ENCODE peak calls at places on chromosomes 1 and 21, in seven cellular contexts. X is fibroblast of the aortic adventitia, Q is cardiac fibroblast, Z is fibroblast of pulmonary artery, P is HCT116, E is HFF-Myc, J is colonic mucosa. B is an unnamed sample.

GRCh38 chr1:48055854-48056253 is 58.7 kb upstream of the TRABD2B start:
- DNase-seq in X (no peak), Q (no peak), Z (no peak), P (no peak), E (no peak), J (peak), B (no peak)

GRCh38 chr1:201917362-201918033 is 28.8 kb downstream of the SHISA4 start:
- DNase-seq in X (peak), Q (peak), Z (peak), P (no peak), E (peak), J (no peak), B (peak)

GRCh38 chr1:19656780-19657475 is 7.7 kb upstream of the HTR6 start:
- DNase-seq in X (no peak), Q (no peak), Z (no peak), P (no peak), E (no peak), J (no peak), B (no peak)

GRCh38 chr21:25625036-25625435 is 14.0 kb upstream of the JAM2 start:
- DNase-seq in X (no peak), Q (no peak), Z (peak), P (no peak), E (no peak), J (no peak), B (no peak)

GRCh38 chr21:14947613-14948160 is 117.1 kb downstream of the NRIP1 start:
- DNase-seq in X (no peak), Q (no peak), Z (no peak), P (no peak), E (no peak), J (no peak), B (no peak)

GRCh38 chr1:75600781-75601180 is 10.1 kb downstream of the SLC44A5 start:
- DNase-seq in X (no peak), Q (peak), Z (peak), P (no peak), E (no peak), J (no peak), B (no peak)

GRCh38 chr1:34906225-34906624 is 23.2 kb downstream of the DLGAP3 start:
- DNase-seq in X (no peak), Q (no peak), Z (no peak), P (no peak), E (no peak), J (no peak), B (no peak)

GRCh38 chr1:161127649-161128048 is 4.8 kb downstream of the DEDD start:
- DNase-seq in X (no peak), Q (no peak), Z (no peak), P (no peak), E (no peak), J (no peak), B (no peak)

GRCh38 chr1:30402031-30402430 is 321.4 kb downstream of the MATN1 start:
- DNase-seq in X (no peak), Q (no peak), Z (no peak), P (no peak), E (no peak), J (no peak), B (no peak)

GRCh38 chr1:94334156-94334555 is 84.0 kb upstream of the ABCD3 start:
- DNase-seq in X (peak), Q (peak), Z (no peak), P (no peak), E (no peak), J (no peak), B (peak)

GRCh38 chr1:148263128-148263905 is 111.2 kb upstream of the NBPF11 start:
- DNase-seq in X (peak), Q (peak), Z (peak), P (peak), E (peak), J (peak), B (peak)

GRCh38 chr1:83701396-83701795 is 297.5 kb downstream of the TTLL7 start:
- DNase-seq in X (no peak), Q (no peak), Z (no peak), P (no peak), E (no peak), J (no peak), B (no peak)

GRCh38 chr21:33490991-33491372 is 534 bp downstream of the DNAJC28 start:
- DNase-seq in X (peak), Q (no peak), Z (no peak), P (peak), E (no peak), J (peak), B (no peak)

GRCh38 chr1:63454269-63454668 is 68.8 kb downstream of the ITGB3BP start:
- DNase-seq in X (peak), Q (peak), Z (peak), P (no peak), E (no peak), J (no peak), B (peak)

GRCh38 chr1:234230414-234230862 is 142.8 kb upstream of the COA6 start:
- DNase-seq in X (no peak), Q (no peak), Z (no peak), P (no peak), E (no peak), J (no peak), B (peak)

GRCh38 chr1:234231893-234232276 is 141.4 kb upstream of the COA6 start:
- DNase-seq in X (no peak), Q (no peak), Z (no peak), P (no peak), E (no peak), J (no peak), B (no peak)

GRCh38 chr1:234229676-234230075 is 143.6 kb upstream of the COA6 start:
- DNase-seq in X (no peak), Q (no peak), Z (no peak), P (no peak), E (no peak), J (no peak), B (no peak)

GRCh38 chr1:234234199-234234598 is 139.1 kb upstream of the COA6 start:
- DNase-seq in X (no peak), Q (no peak), Z (no peak), P (no peak), E (no peak), J (no peak), B (no peak)

GRCh38 chr1:234231061-234231892 is 142.0 kb upstream of the COA6 start:
- DNase-seq in X (no peak), Q (no peak), Z (no peak), P (no peak), E (no peak), J (no peak), B (no peak)
- TF ChIP-seq CTCF in X (no peak), Q (peak), Z (no peak), P (peak), E (peak), J (no peak), B (peak)

GRCh38 chr1:202951437-202951836 is 6.7 kb downstream of the ADIPOR1 start:
- DNase-seq in X (peak), Q (no peak), Z (no peak), P (no peak), E (no peak), J (no peak), B (no peak)

GRCh38 chr1:202954057-202954745 is 3.9 kb downstream of the ADIPOR1 start:
- DNase-seq in X (no peak), Q (no peak), Z (no peak), P (no peak), E (no peak), J (no peak), B (no peak)

GRCh38 chr1:202953412-202953811 is 4.7 kb downstream of the ADIPOR1 start:
- DNase-seq in X (no peak), Q (no peak), Z (no peak), P (no peak), E (no peak), J (no peak), B (no peak)

GRCh38 chr1:202957733-202958543 is at the start of gene ADIPOR1:
- DNase-seq in X (peak), Q (peak), Z (peak), P (peak), E (no peak), J (peak), B (peak)

DNA sequence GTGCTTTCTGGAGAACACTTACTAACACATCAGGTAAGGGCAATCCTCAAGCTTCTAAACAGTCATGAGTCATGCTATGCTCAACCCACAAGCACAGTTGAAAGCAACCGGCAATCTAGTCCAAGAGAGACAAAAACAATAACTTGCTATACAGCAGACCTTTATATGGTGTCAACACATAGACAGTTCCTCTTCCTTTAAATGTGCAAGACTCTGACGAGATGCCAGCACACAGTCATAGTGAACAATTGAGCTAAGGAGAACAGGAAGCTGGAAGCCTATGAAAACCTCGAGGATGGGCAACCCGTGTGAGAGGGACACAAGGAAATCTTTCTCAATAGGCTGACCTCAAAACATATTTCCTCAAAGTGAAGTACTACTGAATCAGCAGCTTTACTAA is 5.3 kb downstream of the ADIPOR1 start:
- DNase-seq in X (peak), Q (peak), Z (peak), P (no peak), E (no peak), J (peak), B (peak)
- H3K4me3 ChIP-seq in X (no peak), Q (no peak), Z (no peak), P (no peak), E (no peak), J (no peak), B (no peak)

DNA sequence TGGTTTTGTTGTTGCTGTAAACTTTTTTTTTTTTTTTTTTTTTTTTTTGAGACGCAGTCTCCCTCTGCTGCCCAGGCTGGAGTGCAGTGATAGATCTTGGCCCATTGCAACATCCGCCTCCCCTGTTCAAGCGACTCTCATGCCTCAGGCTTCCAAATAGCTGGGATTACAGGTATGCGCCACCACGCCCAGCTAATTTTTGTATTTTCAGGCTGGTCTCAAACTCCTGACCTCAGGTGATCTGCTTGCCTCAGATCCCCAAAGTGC is 78.9 kb upstream of the SLC45A1 start:
- DNase-seq in X (peak), Q (peak), Z (peak), P (peak), E (no peak), J (peak), B (peak)
- TF ChIP-seq CTCF in X (peak), Q (peak), Z (peak), P (peak), E (peak), J (no peak), B (peak)

DNA sequence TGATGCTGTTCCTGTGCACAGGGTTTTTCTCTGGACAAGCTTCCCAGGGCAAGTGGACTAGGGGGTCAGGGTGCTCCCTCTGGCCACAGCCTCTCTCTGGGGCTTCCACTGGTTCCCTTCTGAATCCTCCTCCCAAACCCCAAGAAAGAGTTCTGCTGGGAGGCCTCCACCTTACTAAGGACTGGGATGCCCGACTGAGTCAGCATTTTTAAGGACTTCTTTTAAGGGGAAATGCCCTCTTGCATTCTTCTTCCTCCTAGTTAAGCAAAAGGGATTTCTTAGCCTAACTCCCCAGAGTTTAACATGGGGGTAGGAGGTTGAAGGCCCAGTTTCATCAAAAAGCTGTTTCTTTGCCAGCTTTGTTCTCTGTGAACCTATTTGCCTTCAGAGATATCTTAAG is 99.7 kb upstream of the KRTAP19-8 start:
- DNase-seq in X (no peak), Q (no peak), Z (no peak), P (no peak), E (no peak), J (no peak), B (no peak)
- H3K4me3 ChIP-seq in X (no peak), Q (no peak), Z (no peak), P (no peak), E (no peak), J (no peak), B (no peak)

DNA sequence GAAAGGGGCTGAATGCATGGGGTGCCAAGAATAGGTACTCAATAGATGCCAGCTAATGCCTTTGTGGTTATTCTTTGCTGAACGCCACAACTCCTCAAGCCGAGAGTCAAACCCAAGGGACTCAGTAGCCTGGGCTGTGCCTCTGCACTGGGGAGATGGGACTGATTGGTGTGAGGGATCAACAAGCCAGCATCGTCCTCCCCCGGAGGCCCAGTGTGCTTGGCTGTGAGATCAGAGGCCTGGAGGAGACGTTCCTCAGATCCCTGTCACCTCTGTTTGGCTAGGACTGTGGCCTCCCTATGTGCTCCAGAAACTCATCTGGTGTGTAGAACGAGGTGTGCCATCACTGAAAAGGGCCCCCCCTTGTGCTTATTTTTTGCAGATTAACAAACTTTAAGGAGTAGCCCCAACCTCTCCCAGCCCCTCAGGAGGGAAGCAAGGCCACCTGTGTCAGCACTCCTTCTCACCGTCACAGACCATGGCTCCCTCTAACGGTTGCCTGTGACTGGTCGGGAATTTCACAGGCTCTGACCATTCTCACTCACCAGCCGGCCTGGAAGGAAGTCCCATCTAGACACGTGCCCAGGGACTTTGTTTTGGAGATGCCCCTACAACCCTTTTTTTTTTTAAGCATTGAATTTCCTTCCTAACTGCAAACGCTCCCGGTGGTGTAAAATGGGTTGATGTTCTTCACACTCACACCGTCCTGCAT is 194.0 kb upstream of the VAMP3 start:
- DNase-seq in X (no peak), Q (no peak), Z (peak), P (peak), E (no peak), J (no peak), B (peak)
- TF ChIP-seq CTCF in X (peak), Q (peak), Z (peak), P (peak), E (no peak), J (no peak), B (peak)

DNA sequence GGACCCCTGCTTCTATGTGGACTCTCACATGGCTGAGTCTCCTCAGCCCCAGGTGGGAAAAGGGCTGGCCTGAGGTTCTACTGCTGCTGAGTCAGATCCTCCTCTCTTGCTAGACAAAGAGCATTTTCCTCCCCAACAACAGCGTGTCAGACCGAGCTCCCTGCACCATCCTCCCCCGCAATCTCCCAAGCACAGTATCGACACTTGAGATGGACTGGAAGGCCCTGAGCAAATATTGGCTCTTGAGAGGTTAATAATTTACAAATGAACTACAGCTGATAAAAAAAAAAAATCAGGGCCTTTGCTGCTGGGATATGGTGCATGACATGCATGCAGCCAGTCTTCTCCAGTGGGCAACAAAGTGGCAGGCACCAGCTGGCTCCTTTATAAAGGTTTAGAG is 55.5 kb upstream of the CAMK1G start:
- DNase-seq in X (no peak), Q (peak), Z (peak), P (no peak), E (no peak), J (no peak), B (no peak)
- H3K4me3 ChIP-seq in X (no peak), Q (no peak), Z (no peak), P (no peak), E (no peak), J (no peak), B (no peak)

DNA sequence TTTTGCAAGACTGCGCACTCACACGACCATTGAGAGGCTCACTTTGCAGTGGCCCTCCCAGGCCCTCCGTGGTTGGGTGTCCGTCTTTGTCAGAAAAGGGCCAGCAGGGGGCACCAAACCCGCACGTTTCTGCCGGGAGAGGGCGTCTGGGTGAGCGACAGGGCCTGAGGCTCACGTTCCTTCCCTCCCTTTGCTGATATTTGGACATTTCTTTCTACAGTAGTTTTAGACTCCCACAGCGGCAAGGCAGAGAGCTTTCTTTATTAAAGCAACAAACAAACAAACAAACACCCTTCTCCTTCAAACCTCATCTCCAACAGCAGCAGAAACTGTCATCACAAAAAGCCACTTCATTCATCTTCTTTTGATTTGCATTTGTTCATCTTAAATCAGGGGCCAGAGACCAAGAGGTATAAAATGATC is 79.2 kb upstream of the WDR26 start:
- DNase-seq in X (peak), Q (peak), Z (peak), P (peak), E (no peak), J (peak), B (peak)
- TF ChIP-seq CTCF in X (peak), Q (peak), Z (peak), P (peak), E (peak), J (peak), B (peak)

GRCh38 chr1:244860078-244860477 is 4.3 kb downstream of the HNRNPU start:
- DNase-seq in X (no peak), Q (no peak), Z (no peak), P (no peak), E (no peak), J (no peak), B (no peak)
- H3K4me3 ChIP-seq in X (peak), Q (no peak), Z (peak), P (no peak), E (peak), J (no peak), B (no peak)